ENCODE peak calls at places on chromosomes 7 and 10, in five cellular contexts. One of them, this sample, is unnamed.

GRCh38 chr10:12501851-12502525 is 152.6 kb downstream of the CAMK1D start:
- DNase-seq in A549: no peak
- DNase-seq in ovary: no peak
- DNase-seq in esophagus muscularis mucosa: no peak
- DNase-seq in tibial nerve: no peak
- DNase-seq in this sample: no peak

GRCh38 chr7:80881361-80881760 is 37.5 kb downstream of the SEMA3C start:
- DNase-seq in A549: no peak
- DNase-seq in ovary: no peak
- DNase-seq in esophagus muscularis mucosa: no peak
- DNase-seq in tibial nerve: no peak
- DNase-seq in this sample: no peak

GRCh38 chr10:93095225-93095624 is 21.5 kb downstream of the CYP26A1 start:
- DNase-seq in A549: no peak
- DNase-seq in ovary: no peak
- DNase-seq in esophagus muscularis mucosa: peak; percentile 66
- DNase-seq in tibial nerve: no peak
- DNase-seq in this sample: no peak

GRCh38 chr10:69644658-69645295 is 14.7 kb downstream of the FAM241B start:
- DNase-seq in A549: peak; percentile 48
- DNase-seq in ovary: peak; percentile 57
- DNase-seq in esophagus muscularis mucosa: no peak
- DNase-seq in tibial nerve: peak; percentile 44
- DNase-seq in this sample: no peak

GRCh38 chr7:138338361-138338760 is 121.7 kb upstream of the TRIM24 start:
- DNase-seq in A549: no peak
- DNase-seq in ovary: peak; percentile 69
- DNase-seq in esophagus muscularis mucosa: no peak
- DNase-seq in tibial nerve: peak; percentile 33
- DNase-seq in this sample: no peak

GRCh38 chr10:35875281-35875680 is 233.2 kb upstream of the FZD8 start:
- DNase-seq in A549: no peak
- DNase-seq in ovary: no peak
- DNase-seq in esophagus muscularis mucosa: no peak
- DNase-seq in tibial nerve: no peak
- DNase-seq in this sample: no peak

GRCh38 chr7:108358553-108358952 is 97.7 kb downstream of the NRCAM start:
- DNase-seq in A549: peak; percentile 89
- DNase-seq in ovary: no peak
- DNase-seq in esophagus muscularis mucosa: no peak
- DNase-seq in tibial nerve: no peak
- DNase-seq in this sample: no peak

GRCh38 chr7:70596575-70596891 is 535.4 kb upstream of the GALNT17 start:
- DNase-seq in A549: no peak
- DNase-seq in ovary: no peak
- DNase-seq in esophagus muscularis mucosa: no peak
- DNase-seq in tibial nerve: no peak
- DNase-seq in this sample: no peak

GRCh38 chr10:47195274-47195885 is 104.6 kb upstream of the GDF10 start:
- DNase-seq in A549: no peak
- DNase-seq in ovary: no peak
- DNase-seq in esophagus muscularis mucosa: peak; percentile 79
- DNase-seq in tibial nerve: no peak
- DNase-seq in this sample: peak; percentile 48

GRCh38 chr10:68327889-68328786 is 3.7 kb upstream of the HNRNPH3 start:
- DNase-seq in A549: peak; percentile 62
- DNase-seq in ovary: no peak
- DNase-seq in esophagus muscularis mucosa: no peak
- DNase-seq in tibial nerve: peak; percentile 61
- DNase-seq in this sample: no peak

GRCh38 chr7:110534241-110534931 is 556.5 kb upstream of the LRRN3 start:
- DNase-seq in A549: peak; percentile 89
- DNase-seq in ovary: no peak
- DNase-seq in esophagus muscularis mucosa: no peak
- DNase-seq in tibial nerve: no peak
- DNase-seq in this sample: no peak

GRCh38 chr7:6482307-6482706 is 34.6 kb upstream of the DAGLB start:
- DNase-seq in A549: no peak
- DNase-seq in ovary: no peak
- DNase-seq in esophagus muscularis mucosa: no peak
- DNase-seq in tibial nerve: no peak
- DNase-seq in this sample: no peak

GRCh38 chr10:122648599-122649428 is 50.8 kb downstream of the C10orf120 start:
- DNase-seq in A549: peak; percentile 51
- DNase-seq in ovary: no peak
- DNase-seq in esophagus muscularis mucosa: no peak
- DNase-seq in tibial nerve: peak; percentile 42
- DNase-seq in this sample: peak; percentile 60

GRCh38 chr10:132675031-132675740 is 110.8 kb downstream of the NKX6-2 start:
- DNase-seq in A549: no peak
- DNase-seq in ovary: no peak
- DNase-seq in esophagus muscularis mucosa: no peak
- DNase-seq in tibial nerve: no peak
- DNase-seq in this sample: no peak

GRCh38 chr10:5496261-5497250 is 2.8 kb downstream of the CALML5 start:
- DNase-seq in A549: no peak
- DNase-seq in ovary: no peak
- DNase-seq in esophagus muscularis mucosa: no peak
- DNase-seq in tibial nerve: no peak
- DNase-seq in this sample: no peak

GRCh38 chr7:28807396-28807994 is 150.6 kb downstream of the TRIL start:
- DNase-seq in A549: no peak
- DNase-seq in ovary: no peak
- DNase-seq in esophagus muscularis mucosa: no peak
- DNase-seq in tibial nerve: no peak
- DNase-seq in this sample: no peak

GRCh38 chr7:98562336-98563182 is 54.5 kb upstream of the NPTX2 start:
- DNase-seq in A549: no peak
- DNase-seq in ovary: no peak
- DNase-seq in esophagus muscularis mucosa: no peak
- DNase-seq in tibial nerve: no peak
- DNase-seq in this sample: no peak

GRCh38 chr7:50733552-50733951 is 49.1 kb downstream of the GRB10 start:
- DNase-seq in A549: peak; percentile 92
- DNase-seq in ovary: no peak
- DNase-seq in esophagus muscularis mucosa: no peak
- DNase-seq in tibial nerve: no peak
- DNase-seq in this sample: peak; percentile 64

GRCh38 chr7:113891828-113892227 is 27.0 kb downstream of the PPP1R3A start:
- DNase-seq in A549: no peak
- DNase-seq in ovary: no peak
- DNase-seq in esophagus muscularis mucosa: no peak
- DNase-seq in tibial nerve: no peak
- DNase-seq in this sample: no peak

GRCh38 chr7:32887395-32887794 is 4.2 kb downstream of the KBTBD2 start:
- DNase-seq in A549: no peak
- DNase-seq in ovary: no peak
- DNase-seq in esophagus muscularis mucosa: no peak
- DNase-seq in tibial nerve: no peak
- DNase-seq in this sample: no peak

GRCh38 chr10:89389254-89389653 is 3.2 kb upstream of the IFIT1 start:
- DNase-seq in A549: peak; percentile 57
- DNase-seq in ovary: no peak
- DNase-seq in esophagus muscularis mucosa: peak; percentile 12
- DNase-seq in tibial nerve: no peak
- DNase-seq in this sample: no peak

GRCh38 chr10:42952358-42952757 is 124.5 kb upstream of the RET start:
- DNase-seq in A549: no peak
- DNase-seq in ovary: no peak
- DNase-seq in esophagus muscularis mucosa: peak; percentile 55
- DNase-seq in tibial nerve: no peak
- DNase-seq in this sample: no peak

GRCh38 chr7:7681191-7681935 is 37.0 kb downstream of the RPA3 start:
- DNase-seq in A549: peak; percentile 58
- DNase-seq in ovary: no peak
- DNase-seq in esophagus muscularis mucosa: no peak
- DNase-seq in tibial nerve: peak; percentile 92
- DNase-seq in this sample: no peak

GRCh38 chr10:87503892-87504291 is 801 bp upstream of the MINPP1 start:
- DNase-seq in A549: no peak
- DNase-seq in ovary: no peak
- DNase-seq in esophagus muscularis mucosa: no peak
- DNase-seq in tibial nerve: no peak
- DNase-seq in this sample: no peak

GRCh38 chr10:111113238-111113960 is 36.6 kb downstream of the ADRA2A start:
- DNase-seq in A549: no peak
- DNase-seq in ovary: no peak
- DNase-seq in esophagus muscularis mucosa: no peak
- DNase-seq in tibial nerve: no peak
- DNase-seq in this sample: no peak

GRCh38 chr10:111114931-111115500 is 38.2 kb downstream of the ADRA2A start:
- DNase-seq in A549: no peak
- DNase-seq in ovary: no peak
- DNase-seq in esophagus muscularis mucosa: no peak
- DNase-seq in tibial nerve: no peak
- DNase-seq in this sample: peak; percentile 21

GRCh38 chr10:111109506-111110242 is 32.8 kb downstream of the ADRA2A start:
- DNase-seq in A549: no peak
- DNase-seq in ovary: no peak
- DNase-seq in esophagus muscularis mucosa: no peak
- DNase-seq in tibial nerve: no peak
- DNase-seq in this sample: no peak

GRCh38 chr10:111113961-111114830 is 37.4 kb downstream of the ADRA2A start:
- DNase-seq in A549: no peak
- DNase-seq in ovary: no peak
- DNase-seq in esophagus muscularis mucosa: no peak
- DNase-seq in tibial nerve: no peak
- DNase-seq in this sample: no peak

GRCh38 chr10:111112333-111112732 is 35.5 kb downstream of the ADRA2A start:
- DNase-seq in A549: no peak
- DNase-seq in ovary: no peak
- DNase-seq in esophagus muscularis mucosa: no peak
- DNase-seq in tibial nerve: no peak
- DNase-seq in this sample: no peak
- H3K27ac ChIP-seq in A549: no peak overlapping the region
- H3K27ac ChIP-seq in ovary: no peak overlapping the region
- H3K27ac ChIP-seq in esophagus muscularis mucosa: no peak overlapping the region
- H3K27ac ChIP-seq in tibial nerve: no peak overlapping the region
- H3K27ac ChIP-seq in this sample: no peak overlapping the region

GRCh38 chr10:104336829-104337526 is 1.3 kb downstream of the ITPRIP start:
- DNase-seq in A549: no peak
- DNase-seq in ovary: no peak
- DNase-seq in esophagus muscularis mucosa: no peak
- DNase-seq in tibial nerve: no peak
- DNase-seq in this sample: no peak
- TF ChIP-seq POLR2A in A549: no peak
- TF ChIP-seq POLR2A in ovary: no peak
- TF ChIP-seq POLR2A in esophagus muscularis mucosa: no peak
- TF ChIP-seq POLR2A in tibial nerve: no peak
- TF ChIP-seq POLR2A in this sample: no peak

GRCh38 chr10:118031351-118032075 is 15.2 kb downstream of the RAB11FIP2 start:
- DNase-seq in A549: no peak
- DNase-seq in ovary: no peak
- DNase-seq in esophagus muscularis mucosa: no peak
- DNase-seq in tibial nerve: no peak
- DNase-seq in this sample: no peak

GRCh38 chr10:118032564-118032963 is 14.2 kb downstream of the RAB11FIP2 start:
- DNase-seq in A549: no peak
- DNase-seq in ovary: no peak
- DNase-seq in esophagus muscularis mucosa: no peak
- DNase-seq in tibial nerve: no peak
- DNase-seq in this sample: no peak

GRCh38 chr10:118026936-118027335 is 19.8 kb downstream of the RAB11FIP2 start:
- DNase-seq in A549: no peak
- DNase-seq in ovary: no peak
- DNase-seq in esophagus muscularis mucosa: no peak
- DNase-seq in tibial nerve: no peak
- DNase-seq in this sample: no peak

GRCh38 chr10:118027397-118027796 is 19.3 kb downstream of the RAB11FIP2 start:
- DNase-seq in A549: no peak
- DNase-seq in ovary: no peak
- DNase-seq in esophagus muscularis mucosa: no peak
- DNase-seq in tibial nerve: no peak
- DNase-seq in this sample: no peak

GRCh38 chr10:118028619-118029018 is 18.1 kb downstream of the RAB11FIP2 start:
- DNase-seq in A549: no peak
- DNase-seq in ovary: no peak
- DNase-seq in esophagus muscularis mucosa: no peak
- DNase-seq in tibial nerve: no peak
- DNase-seq in this sample: no peak
- TF ChIP-seq EP300 in A549: no peak
- TF ChIP-seq EP300 in ovary: no peak
- TF ChIP-seq EP300 in esophagus muscularis mucosa: no peak
- TF ChIP-seq EP300 in tibial nerve: no peak
- TF ChIP-seq EP300 in this sample: no peak

GRCh38 chr10:77877461-77878344 is 48.9 kb downstream of the DLG5 start:
- DNase-seq in A549: no peak
- DNase-seq in ovary: peak; percentile 58
- DNase-seq in esophagus muscularis mucosa: no peak
- DNase-seq in tibial nerve: no peak
- DNase-seq in this sample: peak; percentile 34
- H3K27ac ChIP-seq in A549: no peak overlapping the region
- H3K27ac ChIP-seq in ovary: no peak overlapping the region
- H3K27ac ChIP-seq in esophagus muscularis mucosa: peak overlapping the region; percentile 79
- H3K27ac ChIP-seq in tibial nerve: no peak overlapping the region
- H3K27ac ChIP-seq in this sample: no peak overlapping the region

GRCh38 chr10:100996678-100997363 is 2.8 kb upstream of the LZTS2 start:
- DNase-seq in A549: peak; percentile 40
- DNase-seq in ovary: peak; percentile 71
- DNase-seq in esophagus muscularis mucosa: no peak
- DNase-seq in tibial nerve: no peak
- DNase-seq in this sample: peak; percentile 72

GRCh38 chr10:100999742-101000601 is at the start of gene LZTS2:
- DNase-seq in A549: no peak
- DNase-seq in ovary: no peak
- DNase-seq in esophagus muscularis mucosa: no peak
- DNase-seq in tibial nerve: peak; percentile 33
- DNase-seq in this sample: no peak

GRCh38 chr10:100998991-100999741 is 442 bp upstream of the LZTS2 start:
- DNase-seq in A549: peak; percentile 74
- DNase-seq in ovary: peak; percentile 91
- DNase-seq in esophagus muscularis mucosa: peak; percentile 95
- DNase-seq in tibial nerve: peak; percentile 72
- DNase-seq in this sample: peak; percentile 97

GRCh38 chr10:100998183-100998990 is 1.2 kb upstream of the LZTS2 start:
- DNase-seq in A549: peak; percentile 77
- DNase-seq in ovary: peak; percentile 93
- DNase-seq in esophagus muscularis mucosa: no peak
- DNase-seq in tibial nerve: peak; percentile 79
- DNase-seq in this sample: peak; percentile 87

GRCh38 chr10:100997364-100998182 is 2.0 kb upstream of the LZTS2 start:
- DNase-seq in A549: peak; percentile 85
- DNase-seq in ovary: peak; percentile 83
- DNase-seq in esophagus muscularis mucosa: no peak
- DNase-seq in tibial nerve: peak; percentile 52
- DNase-seq in this sample: peak; percentile 96
- TF ChIP-seq POLR2A in A549: peak; percentile 29
- TF ChIP-seq POLR2A in ovary: no peak
- TF ChIP-seq POLR2A in esophagus muscularis mucosa: no peak
- TF ChIP-seq POLR2A in tibial nerve: no peak
- TF ChIP-seq POLR2A in this sample: no peak

DNA sequence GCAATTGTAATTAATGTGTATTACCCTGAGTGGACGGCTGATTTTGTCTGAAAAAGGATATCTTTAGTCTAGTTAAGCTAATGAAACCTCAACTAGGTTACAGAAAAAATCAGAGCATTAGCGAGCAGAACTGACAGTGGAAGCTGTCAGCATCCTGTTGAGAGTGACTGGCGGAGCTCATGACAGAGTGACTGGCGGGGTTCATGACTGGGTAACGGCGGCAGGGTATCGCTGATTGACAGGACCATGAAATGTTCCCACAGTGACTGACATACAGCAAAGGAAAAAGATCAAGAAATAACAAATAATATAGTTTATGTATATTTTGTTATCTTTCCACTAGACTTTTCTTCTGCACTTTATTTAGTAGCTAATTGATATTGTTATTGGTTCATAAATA is 202.5 kb upstream of the AGK start:
- DNase-seq in A549: no peak
- DNase-seq in ovary: no peak
- DNase-seq in esophagus muscularis mucosa: no peak
- DNase-seq in tibial nerve: no peak
- DNase-seq in this sample: no peak
- TF ChIP-seq EP300 in A549: no peak
- TF ChIP-seq EP300 in ovary: no peak
- TF ChIP-seq EP300 in esophagus muscularis mucosa: no peak
- TF ChIP-seq EP300 in tibial nerve: no peak
- TF ChIP-seq EP300 in this sample: no peak

This sample was measured in upper lobe of left lung.